ENCODE peak calls at places on chromosomes 2 and 18, in seven cellular contexts. D is AG04449, L is OCI-LY7, U is AG04450, S is colonic mucosa, V is astrocyte of the cerebellum, X is foreskin fibroblast. E is an unnamed sample.

GRCh38 chr2:151032741-151033152 is 228.9 kb downstream of the RBM43 start:
- DNase-seq in L (no peak), V (peak), U (peak), D (peak), X (peak), S (no peak), E (peak)

GRCh38 chr2:42132066-42132965 is 36.8 kb upstream of the EML4 start:
- DNase-seq in L (no peak), S (no peak), U (peak), V (peak), D (peak), X (peak), E (peak)

GRCh38 chr2:65415091-65415490 is 17.3 kb downstream of the SPRED2 start:
- DNase-seq in V (no peak), L (no peak), D (no peak), U (no peak), S (no peak), X (no peak), E (no peak)

GRCh38 chr2:219106251-219106650 is 45.5 kb upstream of the IHH start:
- DNase-seq in V (no peak), S (no peak), D (no peak), L (no peak), U (no peak), X (no peak), E (no peak)

GRCh38 chr2:25230128-25230527 is 61.7 kb upstream of the POMC start:
- DNase-seq in V (no peak), L (no peak), U (no peak), X (no peak), D (no peak), S (no peak), E (no peak)

GRCh38 chr18:4125939-4126250 is 329.2 kb downstream of the DLGAP1 start:
- DNase-seq in S (no peak), L (no peak), U (no peak), D (no peak), V (no peak), X (no peak), E (no peak)

GRCh38 chr2:186887107-186888090 is 38.4 kb upstream of the ZSWIM2 start:
- DNase-seq in S (peak), U (no peak), X (peak), V (no peak), L (no peak), D (no peak), E (peak)

GRCh38 chr2:202327887-202328286 is 48.2 kb upstream of the BMPR2 start:
- DNase-seq in V (no peak), D (no peak), X (no peak), U (no peak), L (no peak), S (no peak), E (no peak)

GRCh38 chr2:240410808-240411207 is 24.7 kb upstream of the GPC1 start:
- DNase-seq in S (no peak), D (no peak), X (no peak), U (no peak), V (no peak), L (no peak), E (no peak)

GRCh38 chr2:118145207-118145606 is 56.9 kb downstream of the INSIG2 start:
- DNase-seq in S (no peak), D (no peak), L (no peak), U (no peak), V (no peak), X (no peak), E (no peak)

GRCh38 chr2:102141011-102141914 is 1.3 kb upstream of the IL1R1 start:
- DNase-seq in U (peak), X (peak), S (no peak), L (no peak), D (peak), V (no peak), E (peak)

GRCh38 chr2:102144128-102144527 is 1.6 kb downstream of the IL1R1 start:
- DNase-seq in D (no peak), U (no peak), L (no peak), S (no peak), X (peak), V (no peak), E (no peak)

GRCh38 chr2:102141915-102142828 is at the start of gene IL1R1:
- DNase-seq in S (peak), V (peak), U (no peak), D (no peak), X (peak), L (no peak), E (peak)

GRCh38 chr2:102143450-102143985 is 972 bp downstream of the IL1R1 start:
- DNase-seq in V (no peak), X (peak), L (no peak), U (no peak), D (no peak), S (no peak), E (no peak)

DNA sequence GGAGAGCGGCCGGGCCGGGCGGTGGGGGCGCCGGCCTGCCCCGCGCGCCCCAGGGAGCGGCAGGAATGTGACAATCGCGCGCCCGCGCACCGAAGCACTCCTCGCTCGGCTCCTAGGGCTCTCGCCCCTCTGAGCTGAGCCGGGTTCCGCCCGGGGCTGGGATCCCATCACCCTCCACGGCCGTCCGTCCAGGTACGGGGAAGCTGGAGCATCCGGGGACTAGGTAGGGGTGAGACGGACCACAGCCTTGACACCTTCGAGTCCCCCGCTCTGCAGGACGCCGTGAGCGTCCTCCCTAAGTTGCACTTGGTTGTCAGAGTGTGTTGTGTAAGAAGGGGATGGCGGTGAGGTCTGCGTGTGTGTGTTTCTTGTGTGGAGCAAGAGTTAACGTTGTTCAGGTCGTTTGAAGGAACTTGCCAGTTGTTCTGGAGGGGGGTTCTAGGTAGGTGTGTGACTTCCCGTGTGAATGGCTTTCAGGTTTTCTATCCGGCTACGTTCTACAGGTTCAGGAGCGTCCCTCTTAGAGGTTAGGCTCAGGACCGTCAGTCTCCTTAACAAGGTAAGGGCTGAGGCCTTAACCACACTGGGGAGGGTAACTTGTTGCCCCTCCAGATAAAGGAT is 393 bp downstream of the IL1R1 start:
- DNase-seq in S (no peak), D (no peak), V (no peak), X (peak), L (no peak), U (no peak), E (no peak)
- H3K4me3 ChIP-seq in S (peak), D (peak), V (peak), X (peak), L (no peak), U (peak), E (peak)

GRCh38 chr2:39409697-39410389 is 27.2 kb downstream of the MAP4K3 start:
- DNase-seq in X (no peak), V (no peak), D (no peak), U (no peak), L (no peak), S (no peak), E (no peak)
- H3K4me3 ChIP-seq in X (no peak), V (no peak), D (no peak), U (no peak), L (no peak), S (no peak), E (no peak)

GRCh38 chr2:159513745-159514144 is 102.6 kb downstream of the BAZ2B start:
- DNase-seq in S (no peak), U (no peak), V (no peak), L (no peak), D (no peak), X (no peak), E (no peak)

GRCh38 chr2:159516241-159516758 is 100.0 kb downstream of the BAZ2B start:
- DNase-seq in L (peak), X (peak), V (no peak), S (peak), U (no peak), D (no peak), E (no peak)

GRCh38 chr2:159521272-159521671 is 95.1 kb downstream of the BAZ2B start:
- DNase-seq in L (no peak), U (no peak), V (no peak), S (no peak), X (no peak), D (no peak), E (no peak)

GRCh38 chr2:159518321-159519005 is 97.9 kb downstream of the BAZ2B start:
- DNase-seq in X (no peak), V (no peak), L (no peak), U (no peak), D (no peak), S (no peak), E (no peak)

GRCh38 chr2:159515482-159515881 is 100.9 kb downstream of the BAZ2B start:
- DNase-seq in D (no peak), L (no peak), S (no peak), X (no peak), U (no peak), V (no peak), E (no peak)
- H3K4me3 ChIP-seq in D (no peak), L (peak), S (peak), X (no peak), U (no peak), V (no peak), E (no peak)

GRCh38 chr2:48292429-48292828 is 237.5 kb upstream of the STON1 start:
- DNase-seq in D (no peak), V (no peak), U (no peak), X (no peak), L (peak), S (no peak), E (no peak)
- H3K4me3 ChIP-seq in D (no peak), V (no peak), U (no peak), X (no peak), L (no peak), S (no peak), E (no peak)

DNA sequence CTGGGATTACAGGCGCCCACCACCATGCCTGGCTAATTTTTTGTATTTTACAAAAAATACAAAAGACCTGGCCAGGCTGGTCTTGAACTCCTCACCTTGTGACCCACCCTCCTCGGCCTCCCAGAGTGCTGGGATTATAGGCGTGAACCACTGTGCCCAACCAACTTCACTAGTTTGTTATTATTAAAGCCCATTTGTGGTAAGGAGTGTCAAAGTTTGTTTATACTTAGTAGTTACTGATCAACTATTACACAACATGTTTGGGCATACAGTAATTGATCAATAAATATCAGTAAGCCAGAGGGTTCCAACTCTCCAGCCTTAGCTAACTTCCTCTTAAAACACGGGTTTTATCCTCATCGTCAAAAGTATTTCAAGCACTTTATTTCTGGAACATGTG is 67.5 kb upstream of the ZNG1B start:
- DNase-seq in U (no peak), D (no peak), L (no peak), S (no peak), V (no peak), X (no peak), E (no peak)
- H3K4me3 ChIP-seq in U (no peak), D (no peak), L (no peak), S (no peak), V (no peak), X (no peak), E (no peak)

DNA sequence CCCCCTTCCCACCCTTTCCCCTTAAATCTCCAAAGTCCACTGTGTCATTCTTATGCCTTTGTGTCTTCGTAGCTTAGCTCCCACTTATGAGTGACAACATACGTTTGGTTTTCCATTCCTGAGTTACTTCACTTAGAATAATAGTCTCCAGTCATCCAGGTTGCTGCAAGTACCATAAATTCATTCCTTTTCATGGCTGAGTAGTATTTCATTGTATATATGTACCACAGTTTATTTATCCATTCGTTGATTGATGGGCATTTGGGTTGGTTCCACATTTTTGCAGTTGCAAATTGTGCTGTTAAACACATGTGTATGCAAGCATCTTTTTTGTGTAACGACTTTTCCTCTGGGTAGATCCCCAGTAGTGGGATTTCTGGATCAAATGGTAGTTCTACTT is 14.5 kb upstream of the ZNF638 start:
- DNase-seq in X (no peak), D (no peak), U (no peak), L (no peak), S (no peak), V (no peak), E (no peak)
- H3K4me3 ChIP-seq in X (no peak), D (no peak), U (no peak), L (no peak), S (no peak), V (no peak), E (no peak)

DNA sequence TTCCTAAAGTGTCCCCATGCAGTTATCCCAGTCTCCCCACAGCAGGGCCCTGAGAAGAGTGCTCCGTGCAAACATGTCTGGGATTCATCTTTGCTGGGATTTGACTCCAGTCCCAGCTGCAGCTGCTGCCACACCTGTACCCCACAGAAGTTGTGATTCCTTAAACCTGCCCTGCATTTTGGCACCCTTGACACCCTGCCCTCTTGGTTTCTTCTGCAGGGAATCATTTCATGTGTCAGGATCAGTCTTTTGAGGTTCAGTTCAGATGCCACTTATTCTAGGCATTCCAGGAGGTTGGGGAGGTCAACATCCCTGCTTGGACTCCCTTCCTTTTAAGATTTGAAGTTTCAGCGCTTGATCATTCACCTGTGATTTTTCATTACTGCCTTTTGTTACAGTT is 108.3 kb downstream of the SPTBN1 start:
- DNase-seq in D (no peak), S (no peak), V (no peak), L (no peak), U (no peak), X (no peak), E (no peak)
- H3K4me3 ChIP-seq in D (no peak), S (no peak), V (no peak), L (no peak), U (no peak), X (no peak), E (no peak)

DNA sequence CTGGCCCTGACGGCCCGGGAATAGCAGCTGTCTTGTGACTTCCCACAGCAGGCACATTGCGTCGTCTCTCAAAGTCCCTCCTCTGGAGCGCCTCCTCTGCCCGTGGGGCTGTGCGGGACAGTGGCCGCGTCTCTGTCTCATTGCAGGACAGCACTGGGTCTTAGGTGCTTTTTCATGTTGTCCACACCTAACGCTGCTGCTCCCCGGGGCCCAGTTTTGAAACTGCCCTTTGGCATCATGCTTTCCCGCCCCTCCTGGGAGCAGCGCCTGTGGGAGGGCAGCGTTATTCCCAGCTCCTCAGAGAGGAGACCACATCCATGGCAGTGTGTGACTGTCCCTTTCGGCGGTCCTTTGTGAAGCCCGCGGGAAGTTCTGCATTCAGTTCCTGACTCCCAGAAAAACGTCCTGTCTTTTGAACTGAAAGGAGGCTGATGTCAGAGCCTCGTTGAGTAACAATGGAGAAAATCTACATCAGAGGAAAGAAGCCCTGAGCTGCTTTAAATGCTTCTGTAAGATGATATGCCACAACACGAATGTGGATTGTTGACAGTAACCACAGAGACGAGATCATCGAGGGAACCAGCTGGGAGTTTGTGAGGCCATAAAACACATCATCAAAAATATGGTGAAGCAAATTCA is 226.0 kb downstream of the FAM210A start:
- DNase-seq in U (no peak), S (no peak), D (peak), X (peak), V (peak), L (no peak), E (peak)
- H3K4me3 ChIP-seq in U (no peak), S (no peak), D (peak), X (no peak), V (peak), L (no peak), E (no peak)

GRCh38 chr18:50097702-50098101 is 97.2 kb downstream of the MYO5B start:
- DNase-seq in D (no peak), V (peak), U (no peak), X (peak), L (no peak), S (peak), E (no peak)
- H3K4me3 ChIP-seq in D (no peak), V (no peak), U (no peak), X (no peak), L (no peak), S (no peak), E (no peak)

E was measured in skeletal muscle cell.